ENCODE peak calls at places on chromosomes 12 and 14, in eight cellular contexts. L, H, C, B, G, W, O and E are unnamed samples. For H3K4me1 and H3K27me3, the result is how much of the 10 kb centered on the place peaks cover.

GRCh38 chr14:74265312-74265965 is 26.2 kb downstream of the VSX2 start:
- DNase-seq in L (no peak), H (no peak), C (no peak), B (no peak), G (no peak), W (no peak), O (no peak), E (no peak)

GRCh38 chr12:91732086-91732485 is 413.6 kb downstream of the BTG1 start:
- DNase-seq in L (no peak), H (no peak), C (no peak), B (no peak), G (peak), W (no peak), O (no peak), E (no peak)

GRCh38 chr14:33377596-33378390 is 439.1 kb downstream of the NPAS3 start:
- DNase-seq in L (no peak), H (no peak), C (no peak), B (no peak), G (peak), W (no peak), O (no peak), E (no peak)

GRCh38 chr12:88958961-88959360 is 378.7 kb upstream of the KITLG start:
- DNase-seq in L (no peak), H (no peak), C (no peak), B (no peak), G (no peak), W (peak), O (no peak), E (no peak)

GRCh38 chr12:80178846-80179245 is 79.5 kb downstream of the OTOGL start:
- DNase-seq in L (no peak), H (no peak), C (no peak), B (no peak), G (no peak), W (no peak), O (no peak), E (no peak)

GRCh38 chr12:96648941-96649340 is 159.6 kb downstream of the CFAP54 start:
- DNase-seq in L (no peak), H (no peak), C (no peak), B (no peak), G (no peak), W (no peak), O (no peak), E (no peak)

GRCh38 chr14:71586131-71586893 is 345.9 kb upstream of the RGS6 start:
- DNase-seq in L (no peak), H (peak), C (no peak), B (peak), G (no peak), W (no peak), O (no peak), E (no peak)

GRCh38 chr12:93048646-93049045 is 119.6 kb upstream of the EEA1 start:
- DNase-seq in L (no peak), H (no peak), C (no peak), B (no peak), G (no peak), W (no peak), O (no peak), E (no peak)

GRCh38 chr14:71143391-71144290 is 236.4 kb downstream of the PCNX1 start:
- DNase-seq in L (peak), H (no peak), C (peak), B (no peak), G (peak), W (no peak), O (no peak), E (no peak)

GRCh38 chr12:106733660-106734059 is 40.8 kb upstream of the RIC8B start:
- DNase-seq in L (no peak), H (no peak), C (no peak), B (no peak), G (no peak), W (no peak), O (no peak), E (no peak)

GRCh38 chr14:59265808-59266207 is 77.3 kb downstream of the DAAM1 start:
- DNase-seq in L (peak), H (no peak), C (no peak), B (no peak), G (peak), W (no peak), O (no peak), E (no peak)

GRCh38 chr12:70052931-70053497 is 190.2 kb upstream of the CNOT2 start:
- DNase-seq in L (peak), H (peak), C (peak), B (peak), G (peak), W (no peak), O (no peak), E (no peak)

GRCh38 chr14:57871487-57872080 is 5.7 kb upstream of the SLC35F4 start:
- DNase-seq in L (peak), H (no peak), C (peak), B (no peak), G (peak), W (peak), O (no peak), E (no peak)

GRCh38 chr12:39990122-39991101 is 115.5 kb downstream of the SLC2A13 start:
- DNase-seq in L (peak), H (peak), C (peak), B (peak), G (peak), W (peak), O (peak), E (no peak)

GRCh38 chr12:113232232-113232615 is 11.0 kb downstream of the TPCN1 start:
- DNase-seq in L (no peak), H (no peak), C (no peak), B (no peak), G (no peak), W (no peak), O (no peak), E (no peak)
- H3K4me1 ChIP-seq in L (under half), H (half or more), C (under half), B (under half), G (under half), W (under half), O (under half), E (under half)

GRCh38 chr12:49352351-49352750 is 5.7 kb downstream of the DNAJC22 start:
- DNase-seq in L (no peak), H (no peak), C (no peak), B (no peak), G (no peak), W (no peak), O (no peak), E (no peak)
- H3K27me3 ChIP-seq in L (under half), H (under half), C (under half), B (under half), G (under half), W (under half), O (under half), E (under half)

DNA sequence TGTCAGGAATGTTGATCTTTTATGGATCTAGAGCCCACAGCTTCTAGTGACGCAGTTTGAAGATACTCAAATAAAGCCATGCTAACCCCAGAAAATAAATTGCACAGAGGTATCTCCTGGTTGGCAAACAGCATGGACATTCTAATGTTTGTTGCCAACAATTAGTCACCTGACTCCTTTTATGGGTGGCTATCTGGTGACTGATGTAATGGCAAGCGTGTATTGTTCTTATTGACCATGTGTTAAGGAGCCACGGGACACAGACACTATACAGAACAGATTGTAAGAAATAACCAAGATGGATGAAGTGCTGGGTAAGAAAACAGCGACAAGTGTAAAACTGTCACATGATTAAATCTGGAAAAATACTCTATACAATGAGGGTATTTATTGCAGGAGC is 401.3 kb upstream of the PDE3A start:
- DNase-seq in L (no peak), H (no peak), C (no peak), B (no peak), G (no peak), W (no peak), O (no peak), E (no peak)
- H3K4me1 ChIP-seq in L (under half), H (under half), C (under half), B (under half), G (under half), W (under half), O (under half), E (under half)

GRCh38 chr12:52526511-52526951 is 6.3 kb upstream of the KRT5 start:
- DNase-seq in L (no peak), H (no peak), C (no peak), B (no peak), G (no peak), W (peak), O (no peak), E (no peak)
- H3K27me3 ChIP-seq in L (under half), H (under half), C (half or more), B (under half), G (under half), W (under half), O (under half), E (under half)

DNA sequence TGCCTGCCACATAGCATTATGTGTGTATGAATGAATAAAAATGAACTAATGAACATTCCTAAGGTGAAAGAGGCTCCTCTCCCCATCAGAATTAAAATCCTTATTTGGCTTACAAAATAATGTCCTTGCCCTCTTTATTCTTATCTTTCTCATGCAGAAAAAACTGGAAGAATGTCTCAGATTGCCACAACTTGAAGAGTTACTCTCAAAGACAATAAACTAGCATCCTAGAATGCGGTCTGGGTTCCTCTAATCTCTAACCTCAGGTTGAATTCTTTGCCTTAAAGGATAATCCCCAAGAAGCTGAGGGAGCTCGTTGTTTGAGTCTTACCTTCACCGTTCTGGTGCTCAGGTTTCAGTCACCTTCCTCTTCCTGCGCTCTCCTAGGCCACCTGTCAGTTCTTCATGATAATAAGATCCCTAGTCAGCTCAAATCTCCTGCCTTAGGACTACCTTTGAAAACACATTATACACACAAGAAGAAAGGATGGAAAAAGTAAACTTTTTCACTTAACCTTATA is 147.1 kb downstream of the PHLDA1 start:
- DNase-seq in L (no peak), H (no peak), C (no peak), B (no peak), G (no peak), W (no peak), O (no peak), E (no peak)
- H3K4me1 ChIP-seq in L (under half), H (under half), C (under half), B (under half), G (under half), W (under half), O (under half), E (under half)

GRCh38 chr12:71441350-71441748 is 1.8 kb downstream of the LGR5 start:
- DNase-seq in L (no peak), H (no peak), C (no peak), B (no peak), G (no peak), W (no peak), O (no peak), E (no peak)
- H3K27me3 ChIP-seq in L (half or more), H (under half), C (under half), B (under half), G (half or more), W (under half), O (under half), E (under half)

GRCh38 chr14:104996483-104996882 is 10.9 kb downstream of the CLBA1 start:
- DNase-seq in L (no peak), H (no peak), C (no peak), B (no peak), G (no peak), W (no peak), O (no peak), E (no peak)

GRCh38 chr14:104994988-104995387 is 9.4 kb downstream of the CLBA1 start:
- DNase-seq in L (no peak), H (no peak), C (no peak), B (no peak), G (no peak), W (no peak), O (no peak), E (no peak)

GRCh38 chr14:104993306-104993705 is 7.7 kb downstream of the CLBA1 start:
- DNase-seq in L (no peak), H (no peak), C (no peak), B (no peak), G (no peak), W (no peak), O (no peak), E (no peak)

GRCh38 chr14:104993808-104994591 is 8.4 kb downstream of the CLBA1 start:
- DNase-seq in L (no peak), H (no peak), C (no peak), B (no peak), G (no peak), W (no peak), O (no peak), E (no peak)

GRCh38 chr14:104996032-104996431 is 10.4 kb downstream of the CLBA1 start:
- DNase-seq in L (no peak), H (no peak), C (no peak), B (no peak), G (no peak), W (no peak), O (no peak), E (no peak)
- H3K4me1 ChIP-seq in L (under half), H (under half), C (under half), B (under half), G (under half), W (under half), O (under half), E (under half)